ENCODE peak calls at places on chromosomes 2 and 18, in four cellular contexts. One of them, this sample, is unnamed.
A peak's percentile ranks its signal among the peaks of the same experiment; 100 is the strongest.

GRCh38 chr2:169141713-169142352 is 72.5 kb downstream of the DHRS9 start:
- DNase-seq in CD4-positive, alpha-beta memory T cell: peak; percentile 54
- DNase-seq in iPS-NIHi11: peak; percentile 70
- DNase-seq in B cell: peak; percentile 35
- DNase-seq in this sample: peak; percentile 74

GRCh38 chr2:38933653-38934052 is 44.0 kb downstream of the ARHGEF33 start:
- DNase-seq in iPS-NIHi11: no peak
- DNase-seq in B cell: no peak
- DNase-seq in CD4-positive, alpha-beta memory T cell: no peak
- DNase-seq in this sample: no peak

GRCh38 chr2:101111917-101112771 is 39.0 kb downstream of the TBC1D8 start:
- DNase-seq in iPS-NIHi11: no peak
- DNase-seq in CD4-positive, alpha-beta memory T cell: no peak
- DNase-seq in B cell: no peak
- DNase-seq in this sample: no peak

GRCh38 chr18:38081516-38081915 is 515.9 kb upstream of the CELF4 start:
- DNase-seq in iPS-NIHi11: no peak
- DNase-seq in CD4-positive, alpha-beta memory T cell: no peak
- DNase-seq in B cell: no peak
- DNase-seq in this sample: no peak

GRCh38 chr18:13356032-13356431 is 137.5 kb downstream of the LDLRAD4 start:
- DNase-seq in iPS-NIHi11: no peak
- DNase-seq in CD4-positive, alpha-beta memory T cell: no peak
- DNase-seq in B cell: no peak
- DNase-seq in this sample: no peak

GRCh38 chr2:228039752-228040534 is 141.5 kb downstream of the SPHKAP start:
- DNase-seq in CD4-positive, alpha-beta memory T cell: no peak
- DNase-seq in B cell: no peak
- DNase-seq in iPS-NIHi11: peak; percentile 47
- DNase-seq in this sample: peak; percentile 28

GRCh38 chr2:108145551-108145950 is 94.2 kb upstream of the SULT1C3 start:
- DNase-seq in iPS-NIHi11: no peak
- DNase-seq in B cell: no peak
- DNase-seq in CD4-positive, alpha-beta memory T cell: no peak
- DNase-seq in this sample: no peak

GRCh38 chr2:47006374-47007220 is 91.0 kb upstream of the MCFD2 start:
- DNase-seq in CD4-positive, alpha-beta memory T cell: no peak
- DNase-seq in B cell: no peak
- DNase-seq in iPS-NIHi11: peak; percentile 35
- DNase-seq in this sample: no peak

GRCh38 chr2:18154812-18155211 is 276.3 kb downstream of the KCNS3 start:
- DNase-seq in B cell: no peak
- DNase-seq in CD4-positive, alpha-beta memory T cell: no peak
- DNase-seq in iPS-NIHi11: no peak
- DNase-seq in this sample: no peak